ENCODE peak calls at places on chromosome 1, in ten cellular contexts. E is stimulated activated naive CD4-positive, alpha-beta T cell; T is CD8-positive, alpha-beta memory T cell; X is AG08396; K is WTC11; R is HEK293T; N is NCI-H1105; M is cardiac muscle cell; J is activated T-helper 1 cell treated with anti-CD3 and anti-CD28 coated beads, Interleukin-12 subunit alpha, Interleukin-12 subunit beta, Interleukin-2, Interleukin-4 antibody, amounts not matched to agents 30 ng/mL and 10 ng/mL and 1 ng/mL, durations not matched to agents 14 hours and 24 hours and 36 hours; F is colonic mucosa. I is an unnamed sample.

GRCh38 chr1:170261669-170262068 is 115.9 kb downstream of the NTMT2 start:
- DNase-seq in E (no peak), T (no peak), X (peak), K (no peak), R (no peak), N (no peak), M (no peak), J (no peak), F (no peak), I (no peak)

GRCh38 chr1:44405041-44405803 is at the start of gene RNF220:
- DNase-seq in E (peak), T (peak), X (peak), K (peak), R (peak), N (peak), M (peak), J (peak), F (peak), I (peak)

GRCh38 chr1:43716559-43717281 is 9.4 kb downstream of the ST3GAL3 start:
- DNase-seq in E (no peak), T (no peak), X (no peak), K (no peak), R (no peak), N (no peak), M (no peak), J (no peak), F (no peak), I (no peak)

GRCh38 chr1:96524100-96524499 is 197.5 kb upstream of the PTBP2 start:
- DNase-seq in E (no peak), T (no peak), X (no peak), K (no peak), R (no peak), N (no peak), M (no peak), J (no peak), F (no peak), I (no peak)

GRCh38 chr1:54499097-54500029 is 48.7 kb upstream of the ACOT11 start:
- DNase-seq in E (peak), T (peak), X (peak), K (peak), R (peak), N (peak), M (peak), J (peak), F (no peak), I (peak)

GRCh38 chr1:59750612-59751395 is 63.9 kb upstream of the HOOK1 start:
- DNase-seq in E (no peak), T (no peak), X (peak), K (no peak), R (no peak), N (no peak), M (peak), J (no peak), F (no peak), I (no peak)

GRCh38 chr1:226672217-226672838 is 66.8 kb downstream of the ITPKB start:
- DNase-seq in E (no peak), T (no peak), X (no peak), K (no peak), R (no peak), N (no peak), M (no peak), J (no peak), F (peak), I (no peak)

GRCh38 chr1:37862330-37862729 is 2.9 kb upstream of the MTF1 start:
- DNase-seq in E (no peak), T (no peak), X (no peak), K (no peak), R (no peak), N (no peak), M (no peak), J (no peak), F (no peak), I (no peak)

GRCh38 chr1:111510003-111510380 is 6.6 kb upstream of the ADORA3 start:
- DNase-seq in E (no peak), T (no peak), X (no peak), K (no peak), R (no peak), N (no peak), M (peak), J (no peak), F (no peak), I (no peak)

GRCh38 chr1:192453360-192454045 is 122.1 kb upstream of the RGS1 start:
- DNase-seq in E (no peak), T (no peak), X (no peak), K (no peak), R (no peak), N (no peak), M (peak), J (no peak), F (no peak), I (no peak)

GRCh38 chr1:101587749-101588148 is 350.9 kb downstream of the S1PR1 start:
- DNase-seq in E (no peak), T (no peak), X (no peak), K (no peak), R (no peak), N (no peak), M (peak), J (no peak), F (peak), I (no peak)

GRCh38 chr1:113142791-113143190 is 69.8 kb downstream of the LRIG2 start:
- DNase-seq in E (no peak), T (no peak), X (no peak), K (no peak), R (no peak), N (no peak), M (peak), J (no peak), F (no peak), I (no peak)

GRCh38 chr1:205812271-205812877 is 624 bp downstream of the SLC41A1 start:
- DNase-seq in E (no peak), T (no peak), X (peak), K (peak), R (peak), N (no peak), M (peak), J (peak), F (peak), I (peak)

I was measured in DMS79 treated with DMSO at 0.1 percent for 48 hours.